ENCODE peak calls at places on chromosome 1, in six cellular contexts. One of them, this sample, is unnamed.

GRCh38 chr1:77057994-77058585 is 161.1 kb downstream of the PIGK start:
- DNase-seq in A549: no peak
- DNase-seq in SK-N-SH: no peak
- DNase-seq in K562: no peak
- DNase-seq in HepG2: no peak
- DNase-seq in IMR-90: no peak
- DNase-seq in this sample: no peak

GRCh38 chr1:247548092-247548491 is 842 bp upstream of the GCSAML start:
- DNase-seq in IMR-90: no peak
- DNase-seq in A549: no peak
- DNase-seq in K562: no peak
- DNase-seq in HepG2: no peak
- DNase-seq in SK-N-SH: no peak
- DNase-seq in this sample: no peak

GRCh38 chr1:41476807-41477361 is 7.6 kb downstream of the EDN2 start:
- DNase-seq in A549: no peak
- DNase-seq in HepG2: peak
- DNase-seq in SK-N-SH: no peak
- DNase-seq in IMR-90: no peak
- DNase-seq in K562: no peak
- DNase-seq in this sample: no peak

GRCh38 chr1:172826096-172826741 is 167.3 kb downstream of the FASLG start:
- DNase-seq in A549: peak
- DNase-seq in IMR-90: peak
- DNase-seq in HepG2: peak
- DNase-seq in SK-N-SH: peak
- DNase-seq in K562: no peak
- DNase-seq in this sample: no peak

GRCh38 chr1:100359139-100359538 is 6.8 kb downstream of the CDC14A start:
- DNase-seq in SK-N-SH: no peak
- DNase-seq in A549: no peak
- DNase-seq in K562: no peak
- DNase-seq in IMR-90: no peak
- DNase-seq in HepG2: no peak
- DNase-seq in this sample: no peak

GRCh38 chr1:204113900-204114299 is 37.9 kb downstream of the ETNK2 start:
- DNase-seq in A549: no peak
- DNase-seq in HepG2: no peak
- DNase-seq in K562: no peak
- DNase-seq in IMR-90: peak
- DNase-seq in SK-N-SH: no peak
- DNase-seq in this sample: no peak

GRCh38 chr1:233281711-233282581 is 13.6 kb downstream of the PCNX2 start:
- DNase-seq in IMR-90: peak
- DNase-seq in HepG2: no peak
- DNase-seq in K562: no peak
- DNase-seq in SK-N-SH: no peak
- DNase-seq in A549: no peak
- DNase-seq in this sample: peak

GRCh38 chr1:110962892-110963665 is 643 bp downstream of the LRIF1 start:
- DNase-seq in SK-N-SH: peak
- DNase-seq in IMR-90: peak
- DNase-seq in A549: peak
- DNase-seq in K562: peak
- DNase-seq in HepG2: peak
- DNase-seq in this sample: peak

GRCh38 chr1:39539252-39539790 is 37.3 kb downstream of the PABPC4 start:
- DNase-seq in IMR-90: peak
- DNase-seq in SK-N-SH: peak
- DNase-seq in HepG2: peak
- DNase-seq in A549: peak
- DNase-seq in K562: peak
- DNase-seq in this sample: peak

GRCh38 chr1:208219659-208220282 is 24.4 kb downstream of the PLXNA2 start:
- DNase-seq in IMR-90: peak
- DNase-seq in K562: peak
- DNase-seq in SK-N-SH: no peak
- DNase-seq in A549: no peak
- DNase-seq in HepG2: no peak
- DNase-seq in this sample: no peak

GRCh38 chr1:185245466-185245865 is 71.6 kb downstream of the IVNS1ABP start:
- DNase-seq in HepG2: no peak
- DNase-seq in A549: no peak
- DNase-seq in IMR-90: no peak
- DNase-seq in SK-N-SH: no peak
- DNase-seq in K562: no peak
- DNase-seq in this sample: no peak

GRCh38 chr1:89276690-89277089 is 4.0 kb upstream of the GBP5 start:
- DNase-seq in SK-N-SH: no peak
- DNase-seq in HepG2: no peak
- DNase-seq in IMR-90: no peak
- DNase-seq in K562: no peak
- DNase-seq in A549: no peak
- DNase-seq in this sample: no peak

GRCh38 chr1:206478746-206479145 is 8.5 kb downstream of the IKBKE start:
- DNase-seq in HepG2: no peak
- DNase-seq in K562: no peak
- DNase-seq in IMR-90: no peak
- DNase-seq in SK-N-SH: no peak
- DNase-seq in A549: no peak
- DNase-seq in this sample: no peak

GRCh38 chr1:206479164-206480125 is 9.2 kb downstream of the IKBKE start:
- DNase-seq in K562: peak
- DNase-seq in A549: peak
- DNase-seq in HepG2: peak
- DNase-seq in SK-N-SH: peak
- DNase-seq in IMR-90: peak
- DNase-seq in this sample: no peak

GRCh38 chr1:206480211-206480610 is 9.9 kb downstream of the IKBKE start:
- DNase-seq in IMR-90: no peak
- DNase-seq in SK-N-SH: no peak
- DNase-seq in A549: no peak
- DNase-seq in HepG2: no peak
- DNase-seq in K562: no peak
- DNase-seq in this sample: no peak

GRCh38 chr1:206484901-206485300 is 14.6 kb downstream of the IKBKE start:
- DNase-seq in SK-N-SH: no peak
- DNase-seq in IMR-90: no peak
- DNase-seq in K562: no peak
- DNase-seq in HepG2: no peak
- DNase-seq in A549: no peak
- DNase-seq in this sample: no peak

DNA sequence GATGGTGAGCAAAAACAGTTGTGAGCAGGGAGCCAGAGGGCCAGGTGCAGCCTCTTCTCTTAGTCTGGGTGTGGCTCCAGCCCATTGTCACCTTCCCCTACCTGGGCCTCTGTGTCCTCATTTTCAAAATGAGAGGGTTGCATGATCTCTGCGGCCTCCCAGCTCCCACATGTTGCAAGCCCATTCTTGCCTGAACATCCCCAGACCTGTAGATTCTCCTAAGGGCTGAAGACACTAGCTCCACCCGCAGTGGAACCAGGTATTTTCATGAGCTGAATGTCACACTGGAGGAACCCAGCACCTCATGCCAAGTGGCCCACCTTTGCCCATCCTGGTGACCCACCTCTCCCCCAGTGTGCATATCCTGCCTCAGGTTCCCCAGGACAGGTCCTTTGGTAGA is 12.3 kb downstream of the IKBKE start:
- DNase-seq in A549: no peak
- DNase-seq in SK-N-SH: no peak
- DNase-seq in K562: no peak
- DNase-seq in IMR-90: no peak
- DNase-seq in HepG2: no peak
- DNase-seq in this sample: no peak
- TF ChIP-seq SMC3 in A549: no peak
- TF ChIP-seq SMC3 in SK-N-SH: no peak
- TF ChIP-seq SMC3 in K562: no peak
- TF ChIP-seq SMC3 in IMR-90: no peak
- TF ChIP-seq SMC3 in HepG2: no peak
- TF ChIP-seq SMC3 in this sample: no peak

DNA sequence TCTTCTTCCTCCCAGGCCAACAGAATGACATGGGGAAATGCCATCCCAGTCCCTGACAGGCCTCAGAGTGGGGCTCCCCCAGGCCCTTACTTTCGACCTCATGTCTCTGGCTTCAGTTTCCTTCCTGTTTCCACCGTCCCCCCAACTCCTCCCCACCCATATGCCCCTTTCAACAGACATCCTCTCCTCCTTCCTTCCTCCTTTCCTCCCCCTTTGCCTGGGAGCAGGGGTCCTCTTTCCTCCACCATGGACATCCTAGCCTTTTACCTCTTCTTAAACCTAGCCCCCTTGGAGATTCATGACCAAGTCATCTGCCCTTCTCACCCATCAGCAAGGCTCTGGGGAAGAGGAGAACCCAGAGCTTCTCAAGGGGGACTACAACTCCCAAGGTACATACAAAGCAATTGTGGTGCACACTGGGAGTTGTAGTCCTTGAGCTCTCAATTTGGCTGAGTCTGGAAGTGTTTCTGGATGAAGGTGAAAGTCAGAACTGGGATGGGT is 4.0 kb downstream of the ZBTB7B start:
- DNase-seq in A549: no peak
- DNase-seq in K562: no peak
- DNase-seq in HepG2: no peak
- DNase-seq in SK-N-SH: no peak
- DNase-seq in IMR-90: no peak
- DNase-seq in this sample: no peak
- TF ChIP-seq SMC3 in A549: no peak
- TF ChIP-seq SMC3 in K562: no peak
- TF ChIP-seq SMC3 in HepG2: no peak
- TF ChIP-seq SMC3 in SK-N-SH: no peak
- TF ChIP-seq SMC3 in IMR-90: no peak
- TF ChIP-seq SMC3 in this sample: no peak

GRCh38 chr1:150387200-150387599 is 23.3 kb downstream of the RPRD2 start:
- DNase-seq in K562: no peak
- DNase-seq in IMR-90: no peak
- DNase-seq in A549: no peak
- DNase-seq in HepG2: peak
- DNase-seq in SK-N-SH: no peak
- DNase-seq in this sample: no peak
- TF ChIP-seq SMC3 in K562: no peak
- TF ChIP-seq SMC3 in IMR-90: no peak
- TF ChIP-seq SMC3 in A549: no peak
- TF ChIP-seq SMC3 in HepG2: no peak
- TF ChIP-seq SMC3 in SK-N-SH: no peak
- TF ChIP-seq SMC3 in this sample: no peak

GRCh38 chr1:196355206-196355786 is 252.9 kb downstream of the KCNT2 start:
- DNase-seq in K562: no peak
- DNase-seq in A549: peak
- DNase-seq in IMR-90: peak
- DNase-seq in SK-N-SH: peak
- DNase-seq in HepG2: peak
- DNase-seq in this sample: no peak
- TF ChIP-seq SMC3 in K562: no peak
- TF ChIP-seq SMC3 in A549: peak
- TF ChIP-seq SMC3 in IMR-90: peak
- TF ChIP-seq SMC3 in SK-N-SH: peak
- TF ChIP-seq SMC3 in HepG2: peak
- TF ChIP-seq SMC3 in this sample: no peak

DNA sequence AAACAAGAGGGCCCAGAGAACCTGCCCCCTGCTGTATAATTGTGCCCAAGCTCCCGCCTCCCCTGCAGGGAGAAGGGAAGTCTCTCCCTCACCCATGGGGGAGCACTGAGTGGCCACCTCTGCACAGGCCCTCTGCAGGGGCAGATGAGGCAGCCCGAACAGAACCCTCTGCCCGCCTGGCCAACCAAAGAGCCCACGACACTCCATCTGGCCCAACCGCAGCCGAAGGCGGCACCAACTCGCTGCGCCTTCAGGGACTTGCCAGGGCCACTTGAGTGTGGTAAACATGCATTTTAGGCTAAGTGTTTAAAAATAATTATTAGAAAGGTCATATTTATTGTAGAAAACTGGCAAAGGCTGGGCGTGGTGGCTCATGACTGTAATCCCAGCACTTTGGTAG is 34.6 kb upstream of the CCSAP start:
- DNase-seq in SK-N-SH: no peak
- DNase-seq in A549: no peak
- DNase-seq in K562: no peak
- DNase-seq in IMR-90: no peak
- DNase-seq in HepG2: no peak
- DNase-seq in this sample: no peak
- TF ChIP-seq SMC3 in SK-N-SH: no peak
- TF ChIP-seq SMC3 in A549: no peak
- TF ChIP-seq SMC3 in K562: no peak
- TF ChIP-seq SMC3 in IMR-90: no peak
- TF ChIP-seq SMC3 in HepG2: no peak
- TF ChIP-seq SMC3 in this sample: no peak

DNA sequence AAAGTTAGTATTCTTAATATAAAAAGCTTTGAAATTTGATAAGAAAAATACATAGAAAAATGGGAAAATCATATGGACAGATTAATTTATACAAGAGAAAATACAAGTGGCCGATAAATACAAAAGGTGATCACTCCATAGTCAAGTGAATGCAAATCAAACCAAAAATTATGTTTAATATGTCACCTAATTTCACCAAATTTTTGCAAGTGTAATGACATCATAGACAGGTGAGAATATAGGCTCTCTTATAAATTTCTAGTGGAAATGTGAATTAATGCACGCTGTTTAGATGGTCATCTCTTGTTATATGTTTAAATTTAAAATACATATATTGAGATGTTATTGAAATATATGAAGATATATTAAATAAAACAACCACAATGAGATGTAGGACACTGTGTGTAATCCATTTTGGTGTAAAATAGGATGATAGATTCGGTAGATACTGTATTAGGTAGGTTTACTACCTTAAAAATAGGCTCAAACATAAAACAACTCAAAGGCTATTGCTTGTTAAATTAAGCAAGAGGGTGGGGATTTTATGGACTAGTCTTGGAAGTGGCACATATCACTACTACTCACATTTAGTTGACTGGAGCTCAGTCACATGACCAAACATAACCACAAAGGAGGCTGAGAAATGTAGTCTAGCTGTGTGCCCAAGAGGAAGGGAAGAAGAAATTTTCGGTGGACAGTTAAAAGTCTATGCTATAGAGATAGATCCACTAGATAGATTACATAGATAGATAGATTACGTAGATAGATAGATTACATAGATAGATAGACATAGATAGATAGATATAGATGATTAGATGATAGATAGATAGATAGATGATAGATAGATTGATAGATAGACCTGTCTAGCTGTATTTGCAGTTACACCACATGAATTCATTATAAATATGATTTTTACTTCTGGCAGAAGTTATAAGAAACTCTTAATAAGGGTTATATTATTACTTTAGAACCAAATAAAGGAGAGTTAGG is 9.2 kb downstream of the INSL5 start:
- DNase-seq in K562: no peak
- DNase-seq in SK-N-SH: no peak
- DNase-seq in A549: no peak
- DNase-seq in IMR-90: no peak
- DNase-seq in HepG2: no peak
- DNase-seq in this sample: no peak
- TF ChIP-seq SMC3 in K562: no peak
- TF ChIP-seq SMC3 in SK-N-SH: no peak
- TF ChIP-seq SMC3 in A549: no peak
- TF ChIP-seq SMC3 in IMR-90: no peak
- TF ChIP-seq SMC3 in HepG2: no peak
- TF ChIP-seq SMC3 in this sample: no peak

This sample was measured in GM12878.